ENCODE peak calls at places on chromosome 22, in four cellular contexts. R, O, D and G are unnamed samples.

GRCh38 chr22:35219012-35219411 is 38.3 kb upstream of the HMGXB4 start:
- DNase-seq in R (no peak), O (no peak), D (no peak), G (no peak)

GRCh38 chr22:48522271-48522670 is 1305.4 kb downstream of the BRD1 start:
- DNase-seq in R (no peak), O (no peak), D (no peak), G (no peak)

GRCh38 chr22:29152045-29152380 is 53.7 kb upstream of the EMID1 start:
- DNase-seq in R (no peak), O (no peak), D (peak; percentile 49), G (no peak)

GRCh38 chr22:44292007-44292370 is 20.8 kb downstream of the SHISAL1 start:
- DNase-seq in R (no peak), O (no peak), D (no peak), G (no peak)

GRCh38 chr22:39574779-39575551 is 4.4 kb downstream of the CACNA1I start:
- DNase-seq in R (no peak), O (no peak), D (no peak), G (no peak)

GRCh38 chr22:41092847-41093371 is 517 bp downstream of the EP300 start:
- DNase-seq in R (no peak), O (no peak), D (peak; percentile 74), G (no peak)

GRCh38 chr22:39220450-39220849 is 24.3 kb downstream of the PDGFB start:
- DNase-seq in R (no peak), O (no peak), D (peak; percentile 11), G (no peak)

GRCh38 chr22:50474711-50475651 is at the start of gene SBF1:
- DNase-seq in R (peak; percentile 79), O (peak; percentile 81), D (peak; percentile 96), G (peak; percentile 83)

GRCh38 chr22:33221566-33221965 is 163.4 kb upstream of the SYN3 start:
- DNase-seq in R (no peak), O (no peak), D (no peak), G (no peak)

GRCh38 chr22:44676441-44677298 is 25.3 kb upstream of the PRR5 start:
- DNase-seq in R (no peak), O (no peak), D (no peak), G (no peak)

GRCh38 chr22:49406047-49406650 is 421.5 kb downstream of the BRD1 start:
- DNase-seq in R (no peak), O (no peak), D (no peak), G (no peak)

GRCh38 chr22:24516301-24516737 is 21.2 kb downstream of the UPB1 start:
- DNase-seq in R (no peak), O (no peak), D (no peak), G (no peak)

GRCh38 chr22:25193548-25193947 is 6.1 kb upstream of the CRYBB3 start:
- DNase-seq in R (no peak), O (no peak), D (peak; percentile 33), G (no peak)

GRCh38 chr22:28172948-28173360 is 253.9 kb upstream of the PITPNB start:
- DNase-seq in R (no peak), O (no peak), D (no peak), G (no peak)

GRCh38 chr22:41619979-41620645 is 731 bp downstream of the DESI1 start:
- DNase-seq in R (peak; percentile 13), O (peak; percentile 29), D (peak; percentile 75), G (peak; percentile 27)